ENCODE peak calls at places on chromosomes 2 and 18, in five cellular contexts. K is HCT116, A is HepG2, C is SK-N-SH, M is GM12878. P is an unnamed sample.

GRCh38 chr2:200308001-200308400 is 1.5 kb downstream of the SPATS2L start:
- DNase-seq in K (no peak), A (no peak), C (no peak), M (no peak), P (no peak)

GRCh38 chr2:149857344-149857743 is 269.8 kb upstream of the MMADHC start:
- DNase-seq in K (no peak), A (no peak), C (no peak), M (no peak), P (no peak)

GRCh38 chr18:70523035-70523797 is 234.4 kb downstream of the SOCS6 start:
- DNase-seq in K (no peak), A (no peak), C (no peak), M (no peak), P (no peak)

GRCh38 chr2:163657257-163657656 is 78.6 kb downstream of the FIGN start:
- DNase-seq in K (no peak), A (no peak), C (no peak), M (no peak), P (no peak)

GRCh38 chr2:190477563-190478454 is 56.7 kb downstream of the NEMP2 start:
- DNase-seq in K (no peak), A (no peak), C (no peak), M (no peak), P (peak; percentile 14)

GRCh38 chr18:59528866-59529265 is 168.4 kb downstream of the CCBE1 start:
- DNase-seq in K (no peak), A (no peak), C (no peak), M (no peak), P (no peak)

GRCh38 chr2:236637691-236638569 is 68.3 kb downstream of the ACKR3 start:
- DNase-seq in K (no peak), A (no peak), C (no peak), M (no peak), P (no peak)

GRCh38 chr2:138009622-138010021 is 45.3 kb downstream of the HNMT start:
- DNase-seq in K (no peak), A (no peak), C (no peak), M (no peak), P (no peak)

GRCh38 chr2:180970052-180970451 is 10.4 kb upstream of the UBE2E3 start:
- DNase-seq in K (no peak), A (peak; percentile 74), C (no peak), M (no peak), P (no peak)

GRCh38 chr2:102434655-102435381 is 11.9 kb downstream of the IL18RAP start:
- DNase-seq in K (no peak), A (no peak), C (no peak), M (peak; percentile 75), P (no peak)

DNA sequence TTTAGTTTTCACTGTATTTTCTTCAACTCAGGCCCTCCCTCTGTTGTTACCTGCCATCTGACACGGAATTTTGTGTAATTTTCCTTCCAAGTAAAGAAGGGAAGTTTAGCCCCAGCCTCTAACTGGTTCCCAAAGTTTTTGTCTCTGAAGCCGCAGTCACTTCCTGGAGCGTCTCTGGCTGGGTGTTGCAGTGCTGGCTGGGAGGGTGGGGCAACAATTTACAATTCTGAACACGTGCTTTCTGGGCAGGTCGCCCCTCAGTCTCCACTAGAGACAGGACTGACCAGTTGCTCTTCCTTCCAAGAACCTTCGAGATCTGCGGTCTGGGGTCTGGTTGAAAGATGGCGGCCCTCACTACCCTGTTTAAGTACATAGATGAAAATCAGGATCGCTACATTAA is 3.5 kb downstream of the CNDP2 start:
- DNase-seq in K (no peak), A (no peak), C (no peak), M (peak; percentile 37), P (peak; percentile 49)
- TF ChIP-seq ZBTB33 in K (no peak), A (no peak), C (no peak), M (no peak), P (no peak)

DNA sequence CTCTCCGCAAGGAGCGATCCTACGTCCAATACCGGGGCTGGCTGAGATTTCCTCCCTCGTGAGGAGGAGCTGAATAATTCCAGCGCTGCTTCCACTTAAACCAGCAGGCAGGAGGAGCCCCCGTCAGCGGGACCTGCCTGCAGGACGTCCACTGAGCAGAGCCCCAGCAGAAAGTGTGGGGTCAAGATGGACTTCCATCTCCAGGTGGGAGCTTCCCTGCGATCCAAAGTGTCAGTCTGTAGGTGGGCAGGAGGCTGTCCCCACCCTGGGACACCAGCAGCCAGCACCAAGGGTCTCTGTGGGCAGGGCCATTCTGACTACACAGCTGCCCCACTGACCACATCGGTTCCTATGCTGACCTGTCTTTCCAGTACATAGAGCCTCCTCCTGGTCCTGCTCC is 462 bp upstream of the OTOS start:
- DNase-seq in K (no peak), A (no peak), C (no peak), M (no peak), P (no peak)
- TF ChIP-seq ZBTB33 in K (no peak), A (no peak), C (no peak), M (no peak), P (no peak)

GRCh38 chr2:178836807-178837206 is 29.6 kb upstream of the TTN start:
- DNase-seq in K (no peak), A (no peak), C (peak; percentile 55), M (no peak), P (no peak)
- TF ChIP-seq ZBTB33 in K (no peak), A (no peak), C (no peak), M (no peak), P (no peak)

DNA sequence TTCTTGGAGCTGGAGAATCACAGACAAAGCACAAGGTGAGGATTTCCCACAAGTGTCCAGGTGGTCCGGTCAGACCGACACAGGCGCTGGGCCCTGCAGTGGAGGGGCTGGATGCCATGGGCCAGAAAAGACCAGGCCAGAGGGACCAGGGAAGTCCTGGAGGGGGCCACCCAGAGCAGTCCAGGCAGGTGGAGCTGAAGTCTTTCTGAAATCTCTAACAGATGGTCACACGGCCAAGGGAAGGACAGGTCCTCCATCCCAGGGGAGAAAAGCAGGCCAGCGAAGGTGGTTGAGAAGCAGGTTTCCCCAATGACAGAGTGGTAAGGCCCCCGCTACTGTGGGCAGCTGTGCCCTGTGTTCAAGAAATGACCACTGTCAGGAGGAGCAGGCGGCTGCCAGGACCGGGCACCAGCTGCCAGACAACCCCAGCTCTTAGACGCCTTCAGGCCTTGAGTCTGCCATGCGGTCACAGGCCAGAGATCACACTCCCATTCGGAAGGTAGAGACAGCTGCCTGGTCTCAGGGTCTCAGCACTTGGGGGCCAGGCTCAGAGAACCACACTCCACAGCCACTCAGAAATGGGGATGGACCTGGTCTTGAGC is 25.9 kb downstream of the HS1BP3 start:
- DNase-seq in K (no peak), A (no peak), C (peak; percentile 65), M (no peak), P (no peak)
- TF ChIP-seq ZBTB33 in K (no peak), A (no peak), C (no peak), M (no peak), P (no peak)

DNA sequence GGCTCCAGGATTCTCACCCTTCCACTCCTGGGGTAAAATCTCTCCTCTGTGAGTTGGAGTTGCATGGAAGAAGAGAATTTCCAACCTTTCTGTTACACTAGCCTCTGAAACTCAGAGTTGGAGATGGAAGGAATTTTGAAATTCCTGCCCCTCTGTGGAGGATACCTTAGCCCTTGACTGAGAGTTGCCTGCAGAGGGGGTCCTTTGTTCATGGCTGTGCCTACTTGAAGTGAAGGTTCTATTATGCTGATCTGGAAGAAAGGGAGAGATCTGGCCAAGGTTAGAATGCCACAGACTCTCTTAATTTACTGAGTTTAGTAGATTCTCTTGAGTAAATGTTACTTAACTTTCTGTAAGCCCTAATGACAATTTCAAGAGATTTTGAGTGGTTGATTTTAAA is 626.6 kb upstream of the GYPC start:
- DNase-seq in K (no peak), A (no peak), C (no peak), M (no peak), P (no peak)
- TF ChIP-seq ZBTB33 in K (no peak), A (no peak), C (no peak), M (no peak), P (no peak)

GRCh38 chr2:182368996-182369395 is 57.8 kb downstream of the PDE1A start:
- DNase-seq in K (no peak), A (no peak), C (no peak), M (no peak), P (no peak)
- TF ChIP-seq ZBTB33 in K (no peak), A (no peak), C (no peak), M (no peak), P (no peak)

GRCh38 chr2:176129013-176129796 is at the start of gene HOXD8:
- DNase-seq in K (peak; percentile 59), A (no peak), C (peak; percentile 88), M (no peak), P (peak; percentile 33)
- TF ChIP-seq ZBTB33 in K (no peak), A (no peak), C (no peak), M (no peak), P (no peak)

GRCh38 chr2:195001924-195002323 is 655.1 kb upstream of the SLC39A10 start:
- DNase-seq in K (no peak), A (no peak), C (no peak), M (no peak), P (no peak)

GRCh38 chr2:194999771-195000170 is 657.3 kb upstream of the SLC39A10 start:
- DNase-seq in K (no peak), A (no peak), C (no peak), M (no peak), P (no peak)

GRCh38 chr2:195009202-195009601 is 647.8 kb upstream of the SLC39A10 start:
- DNase-seq in K (no peak), A (no peak), C (no peak), M (no peak), P (no peak)

GRCh38 chr2:195003926-195004325 is 653.1 kb upstream of the SLC39A10 start:
- DNase-seq in K (no peak), A (no peak), C (no peak), M (no peak), P (no peak)
- TF ChIP-seq ZBTB33 in K (no peak), A (no peak), C (no peak), M (no peak), P (no peak)

P was measured in K562.